ENCODE peak calls at places on chromosomes 12 and 14, in seven cellular contexts. C is cardiac muscle cell, A is astrocyte of the spinal cord, D is AG09309, G is neural progenitor cell, N is A549, W is heart right ventricle. U is an unnamed sample.
A peak's percentile ranks its signal among the peaks of the same experiment; 100 is the strongest.

GRCh38 chr12:123983822-123984485 is 10.9 kb downstream of the ZNF664 start:
- DNase-seq in D (peak; percentile 49), N (peak; percentile 51), C (peak; percentile 78), G (peak; percentile 81), W (peak; percentile 47), A (peak; percentile 73), U (no peak)

GRCh38 chr14:99862111-99862510 is 68.9 kb downstream of the EML1 start:
- DNase-seq in C (no peak), N (no peak), A (peak; percentile 36), D (no peak), G (no peak), W (no peak), U (no peak)

GRCh38 chr14:77120771-77121743 is 20.5 kb downstream of the ZDHHC22 start:
- DNase-seq in N (no peak), C (no peak), A (no peak), D (no peak), G (no peak), W (no peak), U (no peak)

GRCh38 chr12:64669270-64669842 is 59.1 kb downstream of the RASSF3 start:
- DNase-seq in N (no peak), C (peak; percentile 62), A (peak; percentile 16), D (no peak), W (peak; percentile 70), G (no peak), U (no peak)

GRCh38 chr12:76010732-76011458 is 20.7 kb downstream of the PHLDA1 start:
- DNase-seq in C (no peak), W (no peak), D (no peak), G (peak; percentile 25), N (no peak), A (peak; percentile 27), U (no peak)

GRCh38 chr12:15520844-15521243 is 198.5 kb downstream of the PTPRO start:
- DNase-seq in A (no peak), C (no peak), N (no peak), G (no peak), D (no peak), W (no peak), U (no peak)

GRCh38 chr12:82474798-82475184 is 116.5 kb downstream of the METTL25 start:
- DNase-seq in W (no peak), G (no peak), C (no peak), D (no peak), N (no peak), A (peak; percentile 46), U (no peak)

GRCh38 chr12:8508912-8509841 is 4.1 kb upstream of the CLEC4D start:
- DNase-seq in G (no peak), N (no peak), A (no peak), D (no peak), C (peak; percentile 6), W (no peak), U (no peak)

GRCh38 chr12:3040026-3040656 is 37.0 kb upstream of the TSPAN9 start:
- DNase-seq in C (no peak), D (no peak), W (no peak), G (no peak), A (no peak), N (no peak), U (no peak)

GRCh38 chr12:19856389-19856788 is 417.1 kb downstream of the AEBP2 start:
- DNase-seq in W (no peak), A (no peak), G (no peak), C (no peak), N (no peak), D (no peak), U (no peak)

GRCh38 chr12:38669530-38669929 is 235.9 kb downstream of the CPNE8 start:
- DNase-seq in G (peak; percentile 6), W (no peak), A (no peak), D (no peak), N (no peak), C (peak; percentile 56), U (no peak)

GRCh38 chr12:94663702-94664101 is 13.3 kb upstream of the TMCC3 start:
- DNase-seq in A (no peak), C (no peak), W (no peak), N (no peak), G (no peak), D (no peak), U (no peak)

GRCh38 chr12:8771072-8771471 is 51.3 kb upstream of the A2ML1 start:
- DNase-seq in W (no peak), N (no peak), A (no peak), G (peak; percentile 24), C (no peak), D (no peak), U (no peak)

GRCh38 chr14:50560929-50561280 is 960 bp downstream of the ATL1 start:
- DNase-seq in A (peak; percentile 48), W (peak; percentile 69), D (peak; percentile 20), C (peak; percentile 47), G (peak; percentile 79), N (peak; percentile 26), U (peak; percentile 96)

GRCh38 chr12:63301311-63301710 is 150.3 kb upstream of the AVPR1A start:
- DNase-seq in W (no peak), G (no peak), C (no peak), N (no peak), D (no peak), A (peak; percentile 51), U (no peak)

GRCh38 chr14:103008768-103009342 is 48.5 kb downstream of the CDC42BPB start:
- DNase-seq in W (no peak), G (no peak), D (no peak), A (peak; percentile 20), N (no peak), C (no peak), U (no peak)

GRCh38 chr12:75291014-75291413 is 39.1 kb downstream of the CAPS2 start:
- DNase-seq in C (no peak), N (no peak), A (no peak), D (no peak), G (no peak), W (no peak), U (no peak)

GRCh38 chr12:69502342-69503081 is 32.3 kb downstream of the FRS2 start:
- DNase-seq in A (peak; percentile 61), W (no peak), G (no peak), N (no peak), D (no peak), C (no peak), U (no peak)

GRCh38 chr12:69495071-69495470 is 24.9 kb downstream of the FRS2 start:
- DNase-seq in D (no peak), G (no peak), A (no peak), C (no peak), N (no peak), W (no peak), U (no peak)

GRCh38 chr12:69497308-69498026 is 27.3 kb downstream of the FRS2 start:
- DNase-seq in C (no peak), N (no peak), D (no peak), W (no peak), A (peak; percentile 44), G (no peak), U (no peak)

GRCh38 chr12:69501154-69501895 is 31.1 kb downstream of the FRS2 start:
- DNase-seq in W (no peak), N (no peak), D (no peak), C (no peak), G (no peak), A (peak; percentile 31), U (no peak)

GRCh38 chr12:69500631-69501030 is 30.4 kb downstream of the FRS2 start:
- DNase-seq in G (no peak), C (no peak), N (no peak), A (peak; percentile 36), W (no peak), D (no peak), U (no peak)
- H3K4me3 ChIP-seq in G (no peak overlapping the region), C (no peak overlapping the region), N (no peak overlapping the region), A (no peak overlapping the region), W (no peak overlapping the region), D (no peak overlapping the region), U (no peak overlapping the region)

GRCh38 chr12:108689314-108690190 is 41.8 kb downstream of the CORO1C start:
- DNase-seq in C (peak; percentile 29), D (no peak), W (peak; percentile 73), A (peak; percentile 70), G (no peak), N (no peak), U (no peak)
- H3K4me3 ChIP-seq in C (no peak overlapping the region), D (no peak overlapping the region), W (no peak overlapping the region), A (no peak overlapping the region), G (no peak overlapping the region), N (no peak overlapping the region), U (no peak overlapping the region)

GRCh38 chr14:105060751-105061427 is 4.3 kb downstream of the GPR132 start:
- DNase-seq in C (no peak), G (no peak), N (no peak), D (no peak), A (no peak), W (peak; percentile 17), U (no peak)

GRCh38 chr14:105063041-105063440 is 2.2 kb downstream of the GPR132 start:
- DNase-seq in A (no peak), G (no peak), C (no peak), N (no peak), D (no peak), W (peak; percentile 6), U (no peak)

GRCh38 chr14:105061428-105062047 is 3.7 kb downstream of the GPR132 start:
- DNase-seq in G (no peak), N (no peak), A (no peak), C (no peak), W (peak; percentile 59), D (no peak), U (no peak)

GRCh38 chr14:105064001-105064400 is 1.2 kb downstream of the GPR132 start:
- DNase-seq in C (no peak), W (no peak), D (no peak), A (no peak), N (no peak), G (no peak), U (no peak)

DNA sequence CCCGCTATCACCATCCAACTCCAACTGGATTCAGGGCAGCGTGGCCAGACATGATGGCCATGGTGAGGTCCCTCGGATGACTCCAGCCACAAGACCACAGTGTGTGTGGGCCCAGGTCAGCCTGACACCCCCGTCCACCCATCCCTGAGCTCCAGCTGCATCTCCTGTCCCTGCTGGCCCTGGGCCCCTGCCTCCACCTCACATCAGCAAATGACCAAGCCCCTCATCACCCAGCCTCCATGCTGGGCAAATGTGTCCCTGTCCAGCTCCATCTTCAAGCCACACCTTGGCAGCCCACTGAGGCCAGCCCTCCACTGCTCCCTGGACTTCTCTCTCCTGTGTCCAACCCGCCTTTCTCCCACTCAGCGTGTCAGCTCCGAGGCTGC is 3.2 kb downstream of the GPR132 start:
- DNase-seq in G (no peak), W (peak; percentile 4), D (no peak), C (no peak), A (no peak), N (no peak), U (no peak)
- H3K4me3 ChIP-seq in G (no peak overlapping the region), W (no peak overlapping the region), D (no peak overlapping the region), C (no peak overlapping the region), A (no peak overlapping the region), N (no peak overlapping the region), U (no peak overlapping the region)

DNA sequence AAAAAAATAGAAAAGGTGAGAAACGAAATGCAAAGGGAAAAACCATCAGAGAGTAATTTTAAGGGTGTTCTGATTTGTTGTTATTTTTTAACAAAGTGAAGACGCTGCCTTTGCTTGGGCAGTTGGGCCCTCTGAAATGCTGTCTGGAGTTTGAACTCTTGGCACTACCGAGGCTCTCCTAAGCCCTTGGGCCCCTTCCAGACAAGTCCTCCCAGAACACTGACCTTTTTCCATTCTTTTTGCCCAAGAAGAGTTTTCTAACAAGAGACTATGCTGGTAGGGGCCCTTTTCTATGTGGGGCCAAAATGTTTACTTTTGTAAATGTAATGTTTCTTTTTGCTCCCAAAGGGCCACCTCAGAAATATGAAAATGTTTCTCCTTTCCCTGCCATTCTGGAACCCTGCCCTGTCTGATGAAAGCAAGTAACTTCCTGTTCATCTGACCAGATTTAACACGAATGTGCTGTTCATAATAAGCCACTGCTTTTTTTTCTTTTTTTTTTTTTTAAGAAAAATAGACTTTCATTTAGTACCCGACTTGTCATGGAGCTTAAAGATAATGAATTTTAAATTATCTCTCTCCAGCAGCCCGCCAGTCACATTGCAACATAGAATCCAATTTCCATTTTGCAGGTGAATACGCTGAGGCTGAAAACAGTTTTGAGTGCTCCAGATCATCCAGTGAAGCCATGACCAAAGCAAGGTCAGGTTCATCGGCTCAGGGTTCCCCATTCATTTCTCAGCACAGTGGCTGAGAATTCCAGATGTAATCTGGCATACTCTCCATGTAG is 170.0 kb downstream of the DPF3 start:
- DNase-seq in D (no peak), G (no peak), N (no peak), A (peak; percentile 50), W (no peak), C (no peak), U (no peak)
- H3K4me3 ChIP-seq in D (no peak overlapping the region), G (no peak overlapping the region), N (no peak overlapping the region), A (no peak overlapping the region), W (no peak overlapping the region), C (no peak overlapping the region), U (no peak overlapping the region)